ENCODE peak calls at places on chromosomes 1 and 21, in five cellular contexts. E, C, U, X and P are unnamed samples.

GRCh38 chr21:28099296-28099695 is 893.4 kb downstream of the LTN1 start:
- DNase-seq in E (no peak), C (no peak), U (no peak), X (no peak), P (no peak)

GRCh38 chr1:180791806-180792205 is 120.9 kb upstream of the KIAA1614 start:
- DNase-seq in C (no peak), U (no peak), E (no peak), X (no peak), P (no peak)

GRCh38 chr1:233244183-233244582 is 51.3 kb downstream of the PCNX2 start:
- DNase-seq in U (no peak), C (no peak), E (no peak), X (peak), P (no peak)

GRCh38 chr1:240352769-240353168 is 259.2 kb downstream of the GREM2 start:
- DNase-seq in C (no peak), X (no peak), U (no peak), E (no peak), P (no peak)

GRCh38 chr1:14598498-14599172 is at the start of gene KAZN:
- DNase-seq in U (no peak), E (no peak), C (no peak), X (no peak), P (peak)

GRCh38 chr1:83493633-83494032 is 505.3 kb downstream of the TTLL7 start:
- DNase-seq in U (no peak), X (no peak), C (no peak), E (no peak), P (no peak)

GRCh38 chr1:204065174-204065985 is 7.5 kb upstream of the SOX13 start:
- DNase-seq in U (no peak), E (peak), C (no peak), X (peak), P (no peak)

GRCh38 chr1:210298296-210298695 is 30.4 kb upstream of the HHAT start:
- DNase-seq in E (no peak), U (no peak), C (no peak), X (no peak), P (no peak)

GRCh38 chr1:69671363-69672010 is 103.8 kb downstream of the LRRC7 start:
- DNase-seq in E (no peak), C (no peak), X (no peak), U (no peak), P (no peak)

GRCh38 chr1:34356862-34357261 is 180.2 kb downstream of the C1orf94 start:
- DNase-seq in U (no peak), X (no peak), C (no peak), E (no peak), P (no peak)

GRCh38 chr1:204149635-204150565 is 1.9 kb downstream of the ETNK2 start:
- DNase-seq in U (no peak), C (peak), X (no peak), E (no peak), P (peak)

GRCh38 chr1:69553726-69554125 is 14.0 kb upstream of the LRRC7 start:
- DNase-seq in U (no peak), C (no peak), X (no peak), E (no peak), P (no peak)

GRCh38 chr1:89681045-89681729 is 48.3 kb downstream of the LRRC8C start:
- DNase-seq in E (no peak), C (no peak), X (no peak), U (no peak), P (no peak)

GRCh38 chr1:154963643-154964042 is 2.1 kb upstream of the PYGO2 start:
- DNase-seq in U (no peak), E (no peak), X (no peak), C (no peak), P (peak)

GRCh38 chr21:46667735-46668380 is 32.4 kb downstream of the PRMT2 start:
- DNase-seq in U (no peak), X (no peak), C (no peak), E (no peak), P (no peak)

GRCh38 chr1:38013027-38013588 is 574 bp downstream of the UTP11 start:
- DNase-seq in X (no peak), E (no peak), C (no peak), U (no peak), P (peak)

GRCh38 chr1:107404756-107405155 is 263.9 kb downstream of the NTNG1 start:
- DNase-seq in C (no peak), X (no peak), E (no peak), U (no peak), P (no peak)

GRCh38 chr1:205477759-205478247 is 22.0 kb upstream of the BLACAT1 start:
- DNase-seq in U (no peak), E (no peak), X (peak), C (no peak), P (peak)

GRCh38 chr1:7478797-7479499 is 292.1 kb upstream of the VAMP3 start:
- DNase-seq in E (no peak), C (peak), X (peak), U (no peak), P (peak)

GRCh38 chr1:222618001-222618879 is at the start of gene MIA3:
- DNase-seq in C (peak), U (peak), E (no peak), X (peak), P (peak)

GRCh38 chr21:44300262-44300959 is 558 bp downstream of the PFKL start:
- DNase-seq in U (peak), C (peak), X (peak), E (no peak), P (peak)

GRCh38 chr1:12123172-12123571 is 43.6 kb upstream of the TNFRSF1B start:
- DNase-seq in X (no peak), U (no peak), C (no peak), E (no peak), P (no peak)

GRCh38 chr1:12126781-12127180 is 40.0 kb upstream of the TNFRSF1B start:
- DNase-seq in U (no peak), E (no peak), X (no peak), C (no peak), P (no peak)

GRCh38 chr1:12125422-12126355 is 41.1 kb upstream of the TNFRSF1B start:
- DNase-seq in E (no peak), X (no peak), C (no peak), U (no peak), P (peak)

GRCh38 chr1:12124693-12125421 is 41.9 kb upstream of the TNFRSF1B start:
- DNase-seq in E (peak), X (peak), C (peak), U (peak), P (peak)

GRCh38 chr1:12121212-12122000 is 45.4 kb upstream of the TNFRSF1B start:
- DNase-seq in C (peak), E (no peak), U (no peak), X (no peak), P (no peak)
- H3K27ac ChIP-seq in C (no peak), E (no peak), U (no peak), X (peak), P (no peak)

GRCh38 chr1:111595807-111596206 is 23.8 kb upstream of the RAP1A start:
- DNase-seq in C (no peak), X (no peak), U (no peak), E (no peak), P (no peak)

GRCh38 chr1:111598534-111598933 is 21.1 kb upstream of the RAP1A start:
- DNase-seq in E (no peak), U (no peak), X (no peak), C (no peak), P (no peak)

GRCh38 chr1:111597433-111597832 is 22.2 kb upstream of the RAP1A start:
- DNase-seq in E (no peak), X (no peak), U (no peak), C (no peak), P (no peak)

GRCh38 chr1:111594128-111594693 is 25.4 kb upstream of the RAP1A start:
- DNase-seq in E (no peak), U (no peak), C (no peak), X (no peak), P (no peak)

GRCh38 chr1:111596499-111596898 is 23.1 kb upstream of the RAP1A start:
- DNase-seq in U (peak), X (peak), E (no peak), C (no peak), P (no peak)
- H3K4me3 ChIP-seq in U (no peak), X (no peak), E (no peak), C (no peak), P (no peak)

DNA sequence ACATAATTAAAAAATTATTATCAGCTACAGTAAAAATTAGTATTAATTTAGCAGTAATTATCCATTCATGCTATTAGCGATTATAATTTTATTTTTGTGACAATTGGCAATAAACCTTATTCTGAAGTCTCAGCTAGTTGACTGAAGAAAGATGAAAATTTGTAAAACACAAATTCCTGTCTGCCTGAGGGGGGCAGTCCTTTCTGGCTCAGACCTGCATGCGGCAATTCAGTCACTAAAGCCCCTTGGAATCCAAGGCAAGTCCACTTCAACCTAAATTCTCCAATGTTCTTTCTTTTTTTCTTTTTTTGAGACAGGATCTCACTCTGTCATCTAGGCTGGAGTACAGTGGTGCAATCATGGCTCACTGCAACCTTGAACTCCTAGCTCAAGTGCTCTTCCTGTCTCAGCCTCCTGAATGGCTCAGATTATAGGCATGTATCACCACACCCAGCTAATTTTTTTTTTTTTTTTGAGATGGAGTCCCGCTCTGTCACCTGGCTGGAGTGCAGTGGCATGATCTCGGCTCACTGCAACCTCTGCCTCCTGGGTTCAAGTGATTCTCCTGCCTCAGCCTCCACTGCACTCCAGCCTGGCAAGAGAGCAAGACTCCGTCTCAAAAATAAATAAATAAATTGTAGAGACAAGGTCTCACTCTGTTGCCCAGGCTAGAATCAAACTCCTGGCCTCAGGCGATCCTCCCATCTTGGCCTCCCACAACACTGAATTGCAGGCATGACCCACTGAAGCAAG is 24.1 kb upstream of the ITPKB start:
- DNase-seq in E (no peak), U (no peak), C (no peak), X (no peak), P (no peak)
- TF ChIP-seq CTCF in E (no peak), U (no peak), C (no peak), X (no peak), P (no peak)

DNA sequence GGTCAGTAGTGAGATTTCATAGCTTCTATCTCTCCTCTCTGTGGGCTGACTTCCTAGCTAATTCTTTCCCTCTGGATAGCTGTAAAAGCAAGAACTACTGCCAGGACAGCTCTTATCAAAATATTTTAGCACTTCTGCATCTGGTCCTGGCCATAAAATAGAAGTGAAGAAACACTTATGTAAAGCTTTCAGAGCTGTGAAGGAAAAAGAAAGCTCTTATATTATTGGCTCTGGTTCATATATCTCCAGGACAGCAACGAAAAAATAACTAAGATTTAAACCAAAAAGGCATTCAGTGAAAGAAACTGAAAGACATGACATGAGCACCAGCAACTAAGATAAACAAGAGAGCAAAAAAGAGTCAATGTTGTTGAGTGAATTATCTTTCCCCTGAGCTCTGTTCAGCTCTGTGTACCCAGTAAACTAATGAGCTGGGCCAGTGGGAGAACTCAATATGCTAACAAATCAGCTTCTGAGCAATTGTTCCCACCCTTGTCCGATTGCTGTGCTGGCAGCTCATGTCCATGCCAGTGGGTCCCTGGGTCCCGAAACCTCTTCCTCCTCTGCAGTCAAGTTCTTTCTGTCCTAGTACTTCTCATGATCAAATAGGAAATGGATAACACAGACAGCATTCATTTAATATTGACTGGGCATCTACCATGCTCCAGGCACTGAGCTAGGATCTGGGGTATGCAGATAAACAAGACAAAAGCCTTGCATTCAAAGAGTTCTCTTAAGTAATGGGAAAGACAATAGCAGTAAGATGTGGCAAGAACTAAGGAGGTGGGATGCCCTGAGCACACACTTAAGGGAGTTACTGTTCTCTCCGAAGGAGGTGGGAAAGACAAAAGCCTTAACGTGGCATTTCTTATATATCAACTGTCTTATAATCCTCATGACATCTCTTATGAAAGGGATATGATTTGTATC is 45.3 kb upstream of the MAN1A2 start:
- DNase-seq in E (no peak), C (no peak), U (no peak), X (no peak), P (no peak)
- H3K27ac ChIP-seq in E (no peak), C (no peak), U (no peak), X (no peak), P (no peak)

GRCh38 chr1:98201640-98202039 is 280.8 kb upstream of the DPYD start:
- DNase-seq in U (no peak), C (no peak), E (no peak), X (no peak), P (no peak)
- H3K4me3 ChIP-seq in U (no peak), C (no peak), E (no peak), X (no peak), P (no peak)

GRCh38 chr21:31991356-31992331 is 118.8 kb downstream of the HUNK start:
- DNase-seq in X (no peak), E (no peak), C (no peak), U (no peak), P (no peak)
- TF ChIP-seq CTCF in X (no peak), E (peak), C (no peak), U (no peak), P (no peak)

GRCh38 chr1:30896905-30897304 is 11.7 kb downstream of the SDC3 start:
- DNase-seq in U (no peak), X (no peak), C (no peak), E (no peak), P (no peak)

GRCh38 chr1:30894508-30894973 is 14.0 kb downstream of the SDC3 start:
- DNase-seq in U (no peak), E (no peak), X (no peak), C (no peak), P (no peak)

GRCh38 chr1:30893776-30894507 is 14.6 kb downstream of the SDC3 start:
- DNase-seq in E (no peak), C (no peak), U (no peak), X (no peak), P (no peak)

GRCh38 chr1:30895942-30896660 is 12.5 kb downstream of the SDC3 start:
- DNase-seq in U (no peak), E (no peak), C (no peak), X (no peak), P (no peak)

DNA sequence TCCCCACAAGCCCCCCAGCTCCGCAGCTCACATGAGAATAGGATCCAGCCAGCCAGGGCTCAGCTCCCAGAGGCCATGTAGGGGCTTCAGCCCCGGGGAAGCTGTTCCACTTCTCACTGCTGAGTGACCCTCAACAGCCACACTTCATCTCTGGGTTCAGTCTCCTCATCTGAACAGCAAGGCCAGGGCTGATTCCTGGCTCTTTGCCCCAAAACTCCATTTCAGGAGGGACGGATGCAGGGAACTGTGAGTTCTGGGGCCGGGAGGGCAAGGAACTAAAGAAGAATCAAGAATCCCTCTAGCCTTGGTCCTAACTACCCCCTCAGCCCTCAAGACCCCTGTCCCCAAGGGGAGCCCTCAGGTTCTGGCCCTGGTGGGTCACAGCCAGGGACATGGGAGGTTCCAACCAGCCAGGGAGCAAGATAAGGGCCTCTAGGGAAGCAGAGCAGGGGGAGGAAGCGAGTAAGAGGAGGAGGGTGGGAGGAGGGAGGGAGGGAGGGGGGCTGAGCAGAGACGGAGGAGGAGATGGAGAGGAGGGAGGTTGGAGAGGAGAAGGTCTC is 13.1 kb downstream of the SDC3 start:
- DNase-seq in U (no peak), C (no peak), X (no peak), E (no peak), P (no peak)
- H3K27ac ChIP-seq in U (no peak), C (no peak), X (peak), E (no peak), P (no peak)

GRCh38 chr1:220786057-220786336 is 716 bp upstream of the MTARC1 start:
- DNase-seq in X (no peak), U (no peak), E (no peak), C (peak), P (peak)
- H3K4me3 ChIP-seq in X (peak), U (no peak), E (peak), C (peak), P (peak)

GRCh38 chr1:64584479-64584878 is 114.5 kb downstream of the CACHD1 start:
- DNase-seq in E (no peak), X (no peak), U (no peak), C (no peak), P (no peak)
- TF ChIP-seq CTCF in E (peak), X (peak), U (peak), C (no peak), P (no peak)